ENCODE peak calls at places on chromosomes 4 and X, in ten cellular contexts. One of them, this sample, is unnamed.

GRCh38 chr4:4480685-4481393 is 61.0 kb downstream of the STX18 start:
- DNase-seq in EL: no peak
- DNase-seq in hypothalamus: peak; percentile 83
- DNase-seq in A549: no peak
- DNase-seq in stimulated activated naive CD4-positive, alpha-beta T cell: no peak
- DNase-seq in naive thymus-derived CD8-positive, alpha-beta T cell: no peak
- DNase-seq in stomach: no peak
- DNase-seq in activated T-helper 2 cell treated with anti-CD3 and anti-CD28 coated beads, Interferon-gamma antibody, Interleukin-2, Interleukin-4, amounts not matched to agents 10 μg/mL and 5 μg/mL and 100 μg/mL, durations not matched to agents 14 hours and 24 hours and 36 hours: no peak
- DNase-seq in astrocyte of the hippocampus: peak; percentile 73
- DNase-seq in COLO829: peak; percentile 54
- DNase-seq in this sample: no peak

GRCh38 chr4:165864228-165864627 is 8.8 kb upstream of the TLL1 start:
- DNase-seq in EL: peak; percentile 17
- DNase-seq in hypothalamus: no peak
- DNase-seq in A549: no peak
- DNase-seq in stimulated activated naive CD4-positive, alpha-beta T cell: no peak
- DNase-seq in naive thymus-derived CD8-positive, alpha-beta T cell: no peak
- DNase-seq in stomach: no peak
- DNase-seq in activated T-helper 2 cell treated with anti-CD3 and anti-CD28 coated beads, Interferon-gamma antibody, Interleukin-2, Interleukin-4, amounts not matched to agents 10 μg/mL and 5 μg/mL and 100 μg/mL, durations not matched to agents 14 hours and 24 hours and 36 hours: no peak
- DNase-seq in astrocyte of the hippocampus: peak; percentile 10
- DNase-seq in COLO829: no peak
- DNase-seq in this sample: no peak

GRCh38 chr4:182925298-182925738 is 8.1 kb upstream of the DCTD start:
- DNase-seq in EL: peak; percentile 70
- DNase-seq in hypothalamus: peak; percentile 59
- DNase-seq in A549: peak; percentile 27
- DNase-seq in stimulated activated naive CD4-positive, alpha-beta T cell: peak; percentile 7
- DNase-seq in naive thymus-derived CD8-positive, alpha-beta T cell: peak; percentile 58
- DNase-seq in stomach: peak; percentile 83
- DNase-seq in activated T-helper 2 cell treated with anti-CD3 and anti-CD28 coated beads, Interferon-gamma antibody, Interleukin-2, Interleukin-4, amounts not matched to agents 10 μg/mL and 5 μg/mL and 100 μg/mL, durations not matched to agents 14 hours and 24 hours and 36 hours: peak; percentile 53
- DNase-seq in astrocyte of the hippocampus: peak; percentile 71
- DNase-seq in COLO829: no peak
- DNase-seq in this sample: peak; percentile 82

GRCh38 chrX:12971282-12972003 is 3.5 kb upstream of the TMSB4X start:
- DNase-seq in EL: no peak
- DNase-seq in hypothalamus: peak; percentile 9
- DNase-seq in A549: no peak
- DNase-seq in stimulated activated naive CD4-positive, alpha-beta T cell: peak; percentile 18
- DNase-seq in naive thymus-derived CD8-positive, alpha-beta T cell: peak; percentile 26
- DNase-seq in stomach: peak; percentile 79
- DNase-seq in activated T-helper 2 cell treated with anti-CD3 and anti-CD28 coated beads, Interferon-gamma antibody, Interleukin-2, Interleukin-4, amounts not matched to agents 10 μg/mL and 5 μg/mL and 100 μg/mL, durations not matched to agents 14 hours and 24 hours and 36 hours: no peak
- DNase-seq in astrocyte of the hippocampus: no peak
- DNase-seq in COLO829: no peak
- DNase-seq in this sample: peak; percentile 61

GRCh38 chrX:118221257-118221656 is 104.6 kb upstream of the KLHL13 start:
- DNase-seq in EL: no peak
- DNase-seq in hypothalamus: no peak
- DNase-seq in A549: no peak
- DNase-seq in stimulated activated naive CD4-positive, alpha-beta T cell: no peak
- DNase-seq in naive thymus-derived CD8-positive, alpha-beta T cell: no peak
- DNase-seq in stomach: no peak
- DNase-seq in activated T-helper 2 cell treated with anti-CD3 and anti-CD28 coated beads, Interferon-gamma antibody, Interleukin-2, Interleukin-4, amounts not matched to agents 10 μg/mL and 5 μg/mL and 100 μg/mL, durations not matched to agents 14 hours and 24 hours and 36 hours: no peak
- DNase-seq in astrocyte of the hippocampus: no peak
- DNase-seq in COLO829: no peak
- DNase-seq in this sample: no peak

GRCh38 chrX:542179-542578 is 88.4 kb upstream of the SHOX start:
- DNase-seq in EL: no peak
- DNase-seq in hypothalamus: no peak
- DNase-seq in A549: no peak
- DNase-seq in stimulated activated naive CD4-positive, alpha-beta T cell: no peak
- DNase-seq in naive thymus-derived CD8-positive, alpha-beta T cell: no peak
- DNase-seq in stomach: no peak
- DNase-seq in activated T-helper 2 cell treated with anti-CD3 and anti-CD28 coated beads, Interferon-gamma antibody, Interleukin-2, Interleukin-4, amounts not matched to agents 10 μg/mL and 5 μg/mL and 100 μg/mL, durations not matched to agents 14 hours and 24 hours and 36 hours: no peak
- DNase-seq in astrocyte of the hippocampus: no peak
- DNase-seq in COLO829: no peak
- DNase-seq in this sample: no peak

GRCh38 chrX:69065451-69065850 is 99.8 kb downstream of the PJA1 start:
- DNase-seq in EL: no peak
- DNase-seq in hypothalamus: no peak
- DNase-seq in A549: no peak
- DNase-seq in stimulated activated naive CD4-positive, alpha-beta T cell: no peak
- DNase-seq in naive thymus-derived CD8-positive, alpha-beta T cell: no peak
- DNase-seq in stomach: peak; percentile 7
- DNase-seq in activated T-helper 2 cell treated with anti-CD3 and anti-CD28 coated beads, Interferon-gamma antibody, Interleukin-2, Interleukin-4, amounts not matched to agents 10 μg/mL and 5 μg/mL and 100 μg/mL, durations not matched to agents 14 hours and 24 hours and 36 hours: no peak
- DNase-seq in astrocyte of the hippocampus: peak; percentile 48
- DNase-seq in COLO829: no peak
- DNase-seq in this sample: no peak

GRCh38 chr4:91058345-91058744 is 931.2 kb downstream of the CCSER1 start:
- DNase-seq in EL: no peak
- DNase-seq in hypothalamus: no peak
- DNase-seq in A549: no peak
- DNase-seq in stimulated activated naive CD4-positive, alpha-beta T cell: no peak
- DNase-seq in naive thymus-derived CD8-positive, alpha-beta T cell: no peak
- DNase-seq in stomach: no peak
- DNase-seq in activated T-helper 2 cell treated with anti-CD3 and anti-CD28 coated beads, Interferon-gamma antibody, Interleukin-2, Interleukin-4, amounts not matched to agents 10 μg/mL and 5 μg/mL and 100 μg/mL, durations not matched to agents 14 hours and 24 hours and 36 hours: no peak
- DNase-seq in astrocyte of the hippocampus: peak; percentile 3
- DNase-seq in COLO829: no peak
- DNase-seq in this sample: no peak

GRCh38 chr4:170128219-170128804 is 38.6 kb upstream of the AADAT start:
- DNase-seq in EL: no peak
- DNase-seq in hypothalamus: no peak
- DNase-seq in A549: no peak
- DNase-seq in stimulated activated naive CD4-positive, alpha-beta T cell: no peak
- DNase-seq in naive thymus-derived CD8-positive, alpha-beta T cell: no peak
- DNase-seq in stomach: no peak
- DNase-seq in activated T-helper 2 cell treated with anti-CD3 and anti-CD28 coated beads, Interferon-gamma antibody, Interleukin-2, Interleukin-4, amounts not matched to agents 10 μg/mL and 5 μg/mL and 100 μg/mL, durations not matched to agents 14 hours and 24 hours and 36 hours: no peak
- DNase-seq in astrocyte of the hippocampus: no peak
- DNase-seq in COLO829: no peak
- DNase-seq in this sample: no peak

GRCh38 chr4:119039779-119040178 is 95.9 kb upstream of the MYOZ2 start:
- DNase-seq in EL: no peak
- DNase-seq in hypothalamus: no peak
- DNase-seq in A549: no peak
- DNase-seq in stimulated activated naive CD4-positive, alpha-beta T cell: no peak
- DNase-seq in naive thymus-derived CD8-positive, alpha-beta T cell: no peak
- DNase-seq in stomach: no peak
- DNase-seq in activated T-helper 2 cell treated with anti-CD3 and anti-CD28 coated beads, Interferon-gamma antibody, Interleukin-2, Interleukin-4, amounts not matched to agents 10 μg/mL and 5 μg/mL and 100 μg/mL, durations not matched to agents 14 hours and 24 hours and 36 hours: no peak
- DNase-seq in astrocyte of the hippocampus: no peak
- DNase-seq in COLO829: no peak
- DNase-seq in this sample: no peak

GRCh38 chr4:58111818-58112217 is 1001.6 kb upstream of the IGFBP7 start:
- DNase-seq in EL: no peak
- DNase-seq in hypothalamus: no peak
- DNase-seq in A549: no peak
- DNase-seq in stimulated activated naive CD4-positive, alpha-beta T cell: no peak
- DNase-seq in naive thymus-derived CD8-positive, alpha-beta T cell: no peak
- DNase-seq in stomach: no peak
- DNase-seq in activated T-helper 2 cell treated with anti-CD3 and anti-CD28 coated beads, Interferon-gamma antibody, Interleukin-2, Interleukin-4, amounts not matched to agents 10 μg/mL and 5 μg/mL and 100 μg/mL, durations not matched to agents 14 hours and 24 hours and 36 hours: no peak
- DNase-seq in astrocyte of the hippocampus: no peak
- DNase-seq in COLO829: no peak
- DNase-seq in this sample: no peak

GRCh38 chr4:147683172-147683571 is 791 bp downstream of the PRMT9 start:
- DNase-seq in EL: peak; percentile 25
- DNase-seq in hypothalamus: no peak
- DNase-seq in A549: no peak
- DNase-seq in stimulated activated naive CD4-positive, alpha-beta T cell: no peak
- DNase-seq in naive thymus-derived CD8-positive, alpha-beta T cell: peak; percentile 21
- DNase-seq in stomach: no peak
- DNase-seq in activated T-helper 2 cell treated with anti-CD3 and anti-CD28 coated beads, Interferon-gamma antibody, Interleukin-2, Interleukin-4, amounts not matched to agents 10 μg/mL and 5 μg/mL and 100 μg/mL, durations not matched to agents 14 hours and 24 hours and 36 hours: no peak
- DNase-seq in astrocyte of the hippocampus: peak; percentile 50
- DNase-seq in COLO829: peak; percentile 34
- DNase-seq in this sample: no peak

GRCh38 chr4:181168406-181168805 is 1074.8 kb upstream of the TENM3 start:
- DNase-seq in EL: no peak
- DNase-seq in hypothalamus: no peak
- DNase-seq in A549: no peak
- DNase-seq in stimulated activated naive CD4-positive, alpha-beta T cell: no peak
- DNase-seq in naive thymus-derived CD8-positive, alpha-beta T cell: no peak
- DNase-seq in stomach: no peak
- DNase-seq in activated T-helper 2 cell treated with anti-CD3 and anti-CD28 coated beads, Interferon-gamma antibody, Interleukin-2, Interleukin-4, amounts not matched to agents 10 μg/mL and 5 μg/mL and 100 μg/mL, durations not matched to agents 14 hours and 24 hours and 36 hours: no peak
- DNase-seq in astrocyte of the hippocampus: no peak
- DNase-seq in COLO829: no peak
- DNase-seq in this sample: no peak

GRCh38 chrX:45849261-45849660 is 648.6 kb upstream of the DIPK2B start:
- DNase-seq in EL: peak; percentile 81
- DNase-seq in hypothalamus: no peak
- DNase-seq in A549: peak; percentile 43
- DNase-seq in stimulated activated naive CD4-positive, alpha-beta T cell: no peak
- DNase-seq in naive thymus-derived CD8-positive, alpha-beta T cell: peak; percentile 24
- DNase-seq in stomach: no peak
- DNase-seq in activated T-helper 2 cell treated with anti-CD3 and anti-CD28 coated beads, Interferon-gamma antibody, Interleukin-2, Interleukin-4, amounts not matched to agents 10 μg/mL and 5 μg/mL and 100 μg/mL, durations not matched to agents 14 hours and 24 hours and 36 hours: no peak
- DNase-seq in astrocyte of the hippocampus: peak; percentile 84
- DNase-seq in COLO829: peak; percentile 29
- DNase-seq in this sample: no peak

GRCh38 chr4:95289028-95289634 is 259.6 kb downstream of the UNC5C start:
- DNase-seq in EL: no peak
- DNase-seq in hypothalamus: no peak
- DNase-seq in A549: no peak
- DNase-seq in stimulated activated naive CD4-positive, alpha-beta T cell: no peak
- DNase-seq in naive thymus-derived CD8-positive, alpha-beta T cell: no peak
- DNase-seq in stomach: no peak
- DNase-seq in activated T-helper 2 cell treated with anti-CD3 and anti-CD28 coated beads, Interferon-gamma antibody, Interleukin-2, Interleukin-4, amounts not matched to agents 10 μg/mL and 5 μg/mL and 100 μg/mL, durations not matched to agents 14 hours and 24 hours and 36 hours: no peak
- DNase-seq in astrocyte of the hippocampus: no peak
- DNase-seq in COLO829: peak; percentile 51
- DNase-seq in this sample: no peak

GRCh38 chr4:64121803-64122202 is 287.4 kb downstream of the TECRL start:
- DNase-seq in EL: no peak
- DNase-seq in hypothalamus: no peak
- DNase-seq in A549: no peak
- DNase-seq in stimulated activated naive CD4-positive, alpha-beta T cell: no peak
- DNase-seq in naive thymus-derived CD8-positive, alpha-beta T cell: no peak
- DNase-seq in stomach: no peak
- DNase-seq in activated T-helper 2 cell treated with anti-CD3 and anti-CD28 coated beads, Interferon-gamma antibody, Interleukin-2, Interleukin-4, amounts not matched to agents 10 μg/mL and 5 μg/mL and 100 μg/mL, durations not matched to agents 14 hours and 24 hours and 36 hours: no peak
- DNase-seq in astrocyte of the hippocampus: no peak
- DNase-seq in COLO829: no peak
- DNase-seq in this sample: no peak

GRCh38 chr4:55397521-55398321 is 2.0 kb downstream of the TMEM165 start:
- DNase-seq in EL: peak; percentile 63
- DNase-seq in hypothalamus: no peak
- DNase-seq in A549: no peak
- DNase-seq in stimulated activated naive CD4-positive, alpha-beta T cell: no peak
- DNase-seq in naive thymus-derived CD8-positive, alpha-beta T cell: no peak
- DNase-seq in stomach: no peak
- DNase-seq in activated T-helper 2 cell treated with anti-CD3 and anti-CD28 coated beads, Interferon-gamma antibody, Interleukin-2, Interleukin-4, amounts not matched to agents 10 μg/mL and 5 μg/mL and 100 μg/mL, durations not matched to agents 14 hours and 24 hours and 36 hours: no peak
- DNase-seq in astrocyte of the hippocampus: peak; percentile 17
- DNase-seq in COLO829: no peak
- DNase-seq in this sample: no peak

GRCh38 chr4:2837110-2837903 is 6.3 kb upstream of the ADD1 start:
- DNase-seq in EL: no peak
- DNase-seq in hypothalamus: no peak
- DNase-seq in A549: no peak
- DNase-seq in stimulated activated naive CD4-positive, alpha-beta T cell: no peak
- DNase-seq in naive thymus-derived CD8-positive, alpha-beta T cell: no peak
- DNase-seq in stomach: peak; percentile 22
- DNase-seq in activated T-helper 2 cell treated with anti-CD3 and anti-CD28 coated beads, Interferon-gamma antibody, Interleukin-2, Interleukin-4, amounts not matched to agents 10 μg/mL and 5 μg/mL and 100 μg/mL, durations not matched to agents 14 hours and 24 hours and 36 hours: no peak
- DNase-seq in astrocyte of the hippocampus: no peak
- DNase-seq in COLO829: no peak
- DNase-seq in this sample: peak; percentile 66

GRCh38 chrX:68999351-68999750 is 165.9 kb downstream of the PJA1 start:
- DNase-seq in EL: peak; percentile 35
- DNase-seq in hypothalamus: no peak
- DNase-seq in A549: no peak
- DNase-seq in stimulated activated naive CD4-positive, alpha-beta T cell: no peak
- DNase-seq in naive thymus-derived CD8-positive, alpha-beta T cell: no peak
- DNase-seq in stomach: no peak
- DNase-seq in activated T-helper 2 cell treated with anti-CD3 and anti-CD28 coated beads, Interferon-gamma antibody, Interleukin-2, Interleukin-4, amounts not matched to agents 10 μg/mL and 5 μg/mL and 100 μg/mL, durations not matched to agents 14 hours and 24 hours and 36 hours: no peak
- DNase-seq in astrocyte of the hippocampus: no peak
- DNase-seq in COLO829: no peak
- DNase-seq in this sample: no peak

GRCh38 chr4:113349400-113349799 is 299.9 kb downstream of the ANK2 start:
- DNase-seq in EL: no peak
- DNase-seq in hypothalamus: no peak
- DNase-seq in A549: no peak
- DNase-seq in stimulated activated naive CD4-positive, alpha-beta T cell: no peak
- DNase-seq in naive thymus-derived CD8-positive, alpha-beta T cell: no peak
- DNase-seq in stomach: no peak
- DNase-seq in activated T-helper 2 cell treated with anti-CD3 and anti-CD28 coated beads, Interferon-gamma antibody, Interleukin-2, Interleukin-4, amounts not matched to agents 10 μg/mL and 5 μg/mL and 100 μg/mL, durations not matched to agents 14 hours and 24 hours and 36 hours: no peak
- DNase-seq in astrocyte of the hippocampus: no peak
- DNase-seq in COLO829: no peak
- DNase-seq in this sample: no peak

GRCh38 chr4:47483722-47484121 is 1.4 kb upstream of the ATP10D start:
- DNase-seq in EL: no peak
- DNase-seq in hypothalamus: no peak
- DNase-seq in A549: no peak
- DNase-seq in stimulated activated naive CD4-positive, alpha-beta T cell: no peak
- DNase-seq in naive thymus-derived CD8-positive, alpha-beta T cell: no peak
- DNase-seq in stomach: no peak
- DNase-seq in activated T-helper 2 cell treated with anti-CD3 and anti-CD28 coated beads, Interferon-gamma antibody, Interleukin-2, Interleukin-4, amounts not matched to agents 10 μg/mL and 5 μg/mL and 100 μg/mL, durations not matched to agents 14 hours and 24 hours and 36 hours: no peak
- DNase-seq in astrocyte of the hippocampus: peak; percentile 62
- DNase-seq in COLO829: no peak
- DNase-seq in this sample: no peak

GRCh38 chr4:2958446-2958845 is 4.8 kb downstream of the NOP14 start:
- DNase-seq in EL: peak; percentile 72
- DNase-seq in hypothalamus: no peak
- DNase-seq in A549: no peak
- DNase-seq in stimulated activated naive CD4-positive, alpha-beta T cell: no peak
- DNase-seq in naive thymus-derived CD8-positive, alpha-beta T cell: no peak
- DNase-seq in stomach: no peak
- DNase-seq in activated T-helper 2 cell treated with anti-CD3 and anti-CD28 coated beads, Interferon-gamma antibody, Interleukin-2, Interleukin-4, amounts not matched to agents 10 μg/mL and 5 μg/mL and 100 μg/mL, durations not matched to agents 14 hours and 24 hours and 36 hours: no peak
- DNase-seq in astrocyte of the hippocampus: peak; percentile 81
- DNase-seq in COLO829: no peak
- DNase-seq in this sample: no peak

GRCh38 chr4:25654031-25654970 is 1.4 kb upstream of the SLC34A2 start:
- DNase-seq in EL: peak; percentile 22
- DNase-seq in hypothalamus: no peak
- DNase-seq in A549: no peak
- DNase-seq in stimulated activated naive CD4-positive, alpha-beta T cell: no peak
- DNase-seq in naive thymus-derived CD8-positive, alpha-beta T cell: no peak
- DNase-seq in stomach: no peak
- DNase-seq in activated T-helper 2 cell treated with anti-CD3 and anti-CD28 coated beads, Interferon-gamma antibody, Interleukin-2, Interleukin-4, amounts not matched to agents 10 μg/mL and 5 μg/mL and 100 μg/mL, durations not matched to agents 14 hours and 24 hours and 36 hours: no peak
- DNase-seq in astrocyte of the hippocampus: peak; percentile 70
- DNase-seq in COLO829: no peak
- DNase-seq in this sample: no peak

This sample was measured in left lobe of liver.